ENCODE peak calls at places on chromosomes 12 and 14, in eight cellular contexts. H, F, D, Z, O, I, S and W are unnamed samples.

GRCh38 chr12:27289414-27289813 is 43.2 kb upstream of the BMAL2 start:
- DNase-seq in H (no peak), F (no peak), D (no peak), Z (no peak), O (no peak), I (no peak), S (no peak), W (no peak)

GRCh38 chr14:103542545-103543088 is 13.6 kb downstream of the TRMT61A start:
- DNase-seq in H (peak), F (no peak), D (no peak), Z (no peak), O (no peak), I (no peak), S (no peak), W (no peak)

GRCh38 chr14:61565836-61566536 is 129.3 kb upstream of the HIF1A start:
- DNase-seq in H (no peak), F (no peak), D (no peak), Z (no peak), O (no peak), I (no peak), S (no peak), W (no peak)

GRCh38 chr14:80388980-80389711 is 177.8 kb upstream of the DIO2 start:
- DNase-seq in H (no peak), F (no peak), D (no peak), Z (no peak), O (peak), I (no peak), S (no peak), W (no peak)

GRCh38 chr14:96162741-96163140 is 41.9 kb upstream of the BDKRB2 start:
- DNase-seq in H (no peak), F (no peak), D (no peak), Z (no peak), O (no peak), I (no peak), S (no peak), W (no peak)

GRCh38 chr14:35400707-35401421 is 3.7 kb downstream of the NFKBIA start:
- DNase-seq in H (no peak), F (no peak), D (no peak), Z (no peak), O (no peak), I (no peak), S (no peak), W (no peak)

GRCh38 chr12:40953076-40953475 is 235.0 kb upstream of the PDZRN4 start:
- DNase-seq in H (no peak), F (no peak), D (no peak), Z (no peak), O (no peak), I (no peak), S (no peak), W (no peak)

GRCh38 chr12:67220065-67220464 is 49.1 kb upstream of the CAND1 start:
- DNase-seq in H (no peak), F (no peak), D (no peak), Z (no peak), O (no peak), I (no peak), S (no peak), W (no peak)

GRCh38 chr12:2384029-2384386 is 331.2 kb downstream of the CACNA1C start:
- DNase-seq in H (no peak), F (no peak), D (no peak), Z (no peak), O (no peak), I (no peak), S (no peak), W (no peak)

GRCh38 chr14:57725399-57726077 is 140.4 kb downstream of the SLC35F4 start:
- DNase-seq in H (no peak), F (no peak), D (no peak), Z (no peak), O (peak), I (no peak), S (no peak), W (no peak)

GRCh38 chr14:55850803-55851202 is 267.4 kb upstream of the PELI2 start:
- DNase-seq in H (no peak), F (no peak), D (no peak), Z (no peak), O (peak), I (no peak), S (no peak), W (no peak)

GRCh38 chr12:81261508-81262207 is 183.8 kb downstream of the ACSS3 start:
- DNase-seq in H (no peak), F (no peak), D (no peak), Z (no peak), O (no peak), I (no peak), S (no peak), W (no peak)

GRCh38 chr14:41549282-41549681 is 57.4 kb upstream of the LRFN5 start:
- DNase-seq in H (no peak), F (no peak), D (no peak), Z (no peak), O (no peak), I (no peak), S (no peak), W (no peak)

GRCh38 chr14:32342854-32343200 is 13.7 kb downstream of the AKAP6 start:
- DNase-seq in H (no peak), F (no peak), D (no peak), Z (no peak), O (no peak), I (no peak), S (no peak), W (no peak)

GRCh38 chr14:32342151-32342853 is 13.2 kb downstream of the AKAP6 start:
- DNase-seq in H (no peak), F (no peak), D (no peak), Z (no peak), O (no peak), I (no peak), S (no peak), W (no peak)

GRCh38 chr14:32349322-32349721 is 20.2 kb downstream of the AKAP6 start:
- DNase-seq in H (no peak), F (no peak), D (no peak), Z (no peak), O (no peak), I (no peak), S (no peak), W (no peak)

GRCh38 chr14:32343926-32344430 is 14.9 kb downstream of the AKAP6 start:
- DNase-seq in H (no peak), F (no peak), D (no peak), Z (no peak), O (no peak), I (no peak), S (no peak), W (no peak)

DNA sequence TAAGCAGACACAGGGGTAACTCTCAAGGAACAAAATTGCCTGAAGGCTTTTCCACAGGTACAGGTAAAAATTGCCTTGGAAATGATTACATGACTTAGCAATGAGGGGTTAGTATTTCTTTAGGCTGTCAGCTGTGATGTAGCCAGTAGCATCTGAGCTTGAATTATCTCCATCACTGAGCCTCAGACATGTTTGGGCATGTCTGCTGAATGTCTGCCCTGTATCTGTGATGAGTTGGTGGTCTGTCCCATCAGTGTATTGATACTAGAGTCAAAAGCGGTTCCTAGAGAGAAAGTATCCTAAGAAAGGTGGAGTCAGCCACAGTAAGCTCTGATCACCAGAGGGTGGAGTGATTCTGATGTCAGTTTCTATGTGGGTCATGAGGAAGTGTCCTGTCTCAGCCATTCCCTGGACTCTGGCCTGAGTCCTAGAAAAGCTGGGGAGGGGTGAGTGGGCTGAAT is 16.2 kb downstream of the AKAP6 start:
- DNase-seq in H (no peak), F (no peak), D (no peak), Z (no peak), O (no peak), I (no peak), S (no peak), W (no peak)
- TF ChIP-seq CTCF in H (no peak), F (no peak), D (no peak), Z (no peak), O (no peak), I (no peak), S (no peak), W (no peak)

DNA sequence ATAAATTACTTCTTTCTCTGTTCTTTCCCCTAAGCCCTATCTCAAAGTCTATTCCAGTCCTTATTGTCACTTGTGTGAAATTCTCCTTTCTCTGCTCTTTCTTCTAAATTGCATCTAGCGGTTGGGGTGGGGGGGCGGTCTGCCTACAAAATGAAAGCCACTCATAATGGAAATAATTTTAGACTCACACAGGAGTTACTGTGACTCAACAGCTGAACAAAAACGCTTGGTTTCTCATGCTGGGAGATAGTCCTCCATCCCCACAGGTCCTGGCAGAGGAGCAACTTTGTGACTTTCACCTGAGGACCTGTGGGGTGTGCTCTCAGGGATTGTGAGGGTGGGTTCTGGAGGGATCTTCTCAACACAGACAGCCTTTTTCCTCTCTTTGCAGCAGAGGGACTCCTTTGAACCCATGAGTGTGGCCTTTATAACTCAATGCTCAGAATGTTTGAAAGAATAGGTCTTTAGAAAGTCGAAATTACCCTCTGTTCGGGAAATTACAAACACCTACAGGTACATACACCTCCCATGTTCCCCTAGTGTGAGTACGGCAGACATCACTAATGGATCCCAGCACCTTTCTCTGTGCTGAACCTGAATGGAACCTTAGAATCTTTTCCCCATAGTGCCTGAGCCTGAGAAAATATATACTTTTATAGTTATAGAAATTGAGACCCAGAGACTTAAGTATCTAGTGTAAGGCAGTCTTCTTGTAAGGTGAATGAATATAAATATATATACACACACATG is 109.7 kb downstream of the CHST11 start:
- DNase-seq in H (no peak), F (no peak), D (no peak), Z (no peak), O (no peak), I (no peak), S (no peak), W (no peak)
- TF ChIP-seq CTCF in H (no peak), F (no peak), D (no peak), Z (no peak), O (no peak), I (no peak), S (no peak), W (no peak)

GRCh38 chr12:92487138-92487485 is 215.7 kb upstream of the PLEKHG7 start:
- DNase-seq in H (no peak), F (no peak), D (no peak), Z (no peak), O (no peak), I (no peak), S (no peak), W (no peak)

GRCh38 chr12:92488735-92489134 is 214.1 kb upstream of the PLEKHG7 start:
- DNase-seq in H (no peak), F (no peak), D (no peak), Z (no peak), O (no peak), I (no peak), S (no peak), W (no peak)

GRCh38 chr12:92482599-92482998 is 220.2 kb upstream of the PLEKHG7 start:
- DNase-seq in H (no peak), F (no peak), D (no peak), Z (no peak), O (no peak), I (no peak), S (no peak), W (no peak)

GRCh38 chr12:92485356-92486348 is 217.1 kb upstream of the PLEKHG7 start:
- DNase-seq in H (no peak), F (no peak), D (no peak), Z (no peak), O (no peak), I (no peak), S (no peak), W (no peak)

DNA sequence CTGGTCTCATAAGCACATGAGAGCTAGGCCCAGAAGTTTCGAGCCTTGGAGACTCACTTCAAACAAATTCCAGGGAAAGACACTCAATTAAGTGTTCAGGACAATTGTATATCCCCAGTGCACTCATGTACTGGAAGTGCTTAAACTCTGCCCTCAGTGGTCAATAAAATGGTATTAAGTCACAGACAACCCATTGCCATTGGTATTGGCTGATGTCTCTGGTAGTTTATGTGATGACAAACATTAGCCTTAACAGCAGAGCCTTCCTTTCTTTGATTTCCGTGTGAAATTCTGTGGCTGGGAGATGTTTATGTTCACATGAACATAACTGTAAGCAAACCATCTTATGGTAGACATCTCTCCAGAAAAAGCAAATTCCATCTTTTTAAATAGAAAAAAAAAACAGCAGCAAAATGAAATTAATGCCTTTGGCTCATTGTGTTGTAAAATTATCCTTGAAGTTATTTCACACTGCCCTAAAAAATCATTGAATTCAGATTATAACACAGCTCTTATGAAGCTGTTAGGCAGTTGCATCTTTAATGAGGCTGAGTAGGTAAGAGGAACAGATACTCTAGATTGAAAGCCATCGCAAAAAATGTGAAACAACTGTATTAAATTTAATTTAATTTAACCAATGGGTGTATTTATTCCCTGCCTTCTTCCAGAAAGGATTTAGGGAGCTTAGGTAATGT is 216.2 kb upstream of the PLEKHG7 start:
- DNase-seq in H (no peak), F (no peak), D (no peak), Z (no peak), O (no peak), I (no peak), S (no peak), W (no peak)
- TF ChIP-seq CTCF in H (no peak), F (no peak), D (no peak), Z (no peak), O (no peak), I (no peak), S (no peak), W (no peak)

GRCh38 chr12:79375050-79375449 is 315.7 kb downstream of the PAWR start:
- DNase-seq in H (no peak), F (no peak), D (no peak), Z (no peak), O (no peak), I (no peak), S (no peak), W (no peak)

GRCh38 chr12:79371226-79371625 is 319.5 kb downstream of the PAWR start:
- DNase-seq in H (no peak), F (no peak), D (no peak), Z (no peak), O (no peak), I (no peak), S (no peak), W (no peak)

GRCh38 chr12:79373896-79374499 is 316.8 kb downstream of the PAWR start:
- DNase-seq in H (peak), F (peak), D (no peak), Z (no peak), O (no peak), I (peak), S (peak), W (no peak)

GRCh38 chr12:79378496-79378895 is 312.3 kb downstream of the PAWR start:
- DNase-seq in H (no peak), F (no peak), D (no peak), Z (no peak), O (no peak), I (no peak), S (no peak), W (no peak)

DNA sequence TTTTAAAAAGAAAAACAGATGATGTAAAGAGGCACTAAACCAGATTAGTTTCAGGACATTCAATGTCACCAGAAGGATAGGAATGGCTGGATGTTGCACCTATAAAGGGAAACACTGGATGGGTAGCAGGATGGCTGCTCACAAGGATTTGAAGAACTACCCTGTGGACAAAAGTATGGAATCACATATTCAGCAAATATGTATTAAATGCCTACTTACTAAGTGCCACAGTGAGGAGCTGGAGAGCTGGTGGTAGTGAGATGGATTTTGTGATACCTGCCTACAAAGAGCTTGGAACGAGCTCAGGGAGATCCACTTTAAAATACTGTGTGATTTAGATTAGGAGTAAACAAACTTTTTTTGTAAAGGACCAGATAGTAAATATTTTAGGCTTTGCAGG is 316.2 kb downstream of the PAWR start:
- DNase-seq in H (no peak), F (no peak), D (no peak), Z (no peak), O (no peak), I (no peak), S (no peak), W (no peak)
- TF ChIP-seq CTCF in H (no peak), F (no peak), D (no peak), Z (no peak), O (no peak), I (no peak), S (no peak), W (no peak)

DNA sequence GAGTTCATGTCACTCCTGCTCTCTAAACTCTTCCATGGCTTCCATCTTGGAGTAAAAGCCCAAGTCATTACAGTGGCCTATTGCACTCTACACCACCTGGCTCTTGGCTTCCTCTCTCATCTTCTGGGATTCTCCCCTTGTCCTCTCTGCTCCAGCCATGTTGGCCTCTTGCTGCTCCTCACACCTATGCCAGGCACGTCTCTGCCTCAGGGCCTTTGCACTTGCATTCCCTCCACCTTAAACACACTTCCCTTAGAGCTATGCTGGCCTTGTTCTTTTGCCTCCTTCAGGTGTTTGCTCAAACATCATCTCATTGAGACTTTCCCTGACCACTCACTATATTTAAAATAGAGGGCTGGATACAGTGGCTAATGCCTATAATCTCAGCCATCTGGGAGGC is 23.3 kb upstream of the RPH3A start:
- DNase-seq in H (no peak), F (no peak), D (no peak), Z (no peak), O (no peak), I (no peak), S (no peak), W (no peak)
- TF ChIP-seq CTCF in H (no peak), F (no peak), D (no peak), Z (no peak), O (no peak), I (no peak), S (no peak), W (no peak)